ENCODE peak calls at places on chromosome 15, in eight cellular contexts. V is fibroblast of lung, F is neural progenitor cell, L is left ventricle myocardium inferior, N is SK-N-SH, P is brain microvascular endothelial cell, B is HFF-Myc, K is upper lobe of right lung. A is an unnamed sample.

GRCh38 chr15:29480278-29480677 is 210.7 kb upstream of the NSMCE3 start:
- DNase-seq in V (no peak), F (no peak), L (no peak), N (no peak), P (no peak), B (no peak), K (no peak), A (no peak)

GRCh38 chr15:63287109-63287508 is 9.7 kb downstream of the APH1B start:
- DNase-seq in V (peak), F (no peak), L (no peak), N (no peak), P (no peak), B (no peak), K (no peak), A (peak)

GRCh38 chr15:71651750-71652186 is 158.6 kb upstream of the NR2E3 start:
- DNase-seq in V (peak), F (peak), L (no peak), N (no peak), P (peak), B (peak), K (no peak), A (peak)

GRCh38 chr15:84023636-84024035 is 211.9 kb upstream of the GOLGA6L4 start:
- DNase-seq in V (peak), F (peak), L (no peak), N (peak), P (peak), B (peak), K (no peak), A (peak)

GRCh38 chr15:81941479-81941878 is 104.3 kb downstream of the MEX3B start:
- DNase-seq in V (no peak), F (peak), L (no peak), N (no peak), P (no peak), B (no peak), K (no peak), A (no peak)

GRCh38 chr15:84835661-84836384 is 18.7 kb downstream of the ALPK3 start:
- DNase-seq in V (no peak), F (no peak), L (no peak), N (no peak), P (no peak), B (no peak), K (no peak), A (no peak)

GRCh38 chr15:69304176-69304533 is 5.4 kb downstream of the PAQR5 start:
- DNase-seq in V (peak), F (no peak), L (no peak), N (no peak), P (peak), B (no peak), K (peak), A (peak)

GRCh38 chr15:86776120-86776519 is 696.4 kb downstream of the AGBL1 start:
- DNase-seq in V (no peak), F (no peak), L (no peak), N (no peak), P (no peak), B (no peak), K (no peak), A (no peak)

GRCh38 chr15:45710657-45711056 is 75.8 kb downstream of the SQOR start:
- DNase-seq in V (no peak), F (no peak), L (no peak), N (no peak), P (no peak), B (no peak), K (no peak), A (no peak)

GRCh38 chr15:29921130-29921601 is 98.9 kb upstream of the TJP1 start:
- DNase-seq in V (no peak), F (no peak), L (no peak), N (no peak), P (no peak), B (no peak), K (no peak), A (no peak)

GRCh38 chr15:70034596-70034995 is 63.1 kb downstream of the TLE3 start:
- DNase-seq in V (no peak), F (no peak), L (no peak), N (no peak), P (no peak), B (no peak), K (peak), A (no peak)

GRCh38 chr15:91841861-91842260 is 11.6 kb upstream of the SLCO3A1 start:
- DNase-seq in V (no peak), F (no peak), L (no peak), N (no peak), P (no peak), B (no peak), K (no peak), A (no peak)

GRCh38 chr15:59401810-59402569 is 29.3 kb upstream of the MYO1E start:
- DNase-seq in V (no peak), F (no peak), L (no peak), N (no peak), P (no peak), B (no peak), K (no peak), A (no peak)

GRCh38 chr15:63401714-63402497 is 20.3 kb upstream of the CA12 start:
- DNase-seq in V (no peak), F (no peak), L (no peak), N (no peak), P (no peak), B (no peak), K (no peak), A (no peak)

GRCh38 chr15:63135804-63136203 is 14.1 kb downstream of the LACTB start:
- DNase-seq in V (peak), F (no peak), L (no peak), N (no peak), P (peak), B (no peak), K (no peak), A (peak)

GRCh38 chr15:72782993-72783562 is 480 bp downstream of the ADPGK start:
- DNase-seq in V (peak), F (no peak), L (peak), N (no peak), P (no peak), B (no peak), K (no peak), A (peak)

GRCh38 chr15:76840830-76841460 is 64.2 kb downstream of the SCAPER start:
- DNase-seq in V (peak), F (peak), L (no peak), N (peak), P (peak), B (peak), K (no peak), A (peak)

GRCh38 chr15:82856397-82857170 is 47.2 kb downstream of the WHAMM start:
- DNase-seq in V (no peak), F (peak), L (no peak), N (no peak), P (no peak), B (no peak), K (no peak), A (no peak)

GRCh38 chr15:100350434-100351226 is 8.9 kb upstream of the ADAMTS17 start:
- DNase-seq in V (peak), F (no peak), L (no peak), N (no peak), P (peak), B (no peak), K (no peak), A (peak)

GRCh38 chr15:23514492-23514891 is 51.0 kb upstream of the MKRN3 start:
- DNase-seq in V (no peak), F (no peak), L (no peak), N (no peak), P (no peak), B (no peak), K (no peak), A (no peak)

GRCh38 chr15:29040367-29040745 is 154.6 kb downstream of the APBA2 start:
- DNase-seq in V (peak), F (peak), L (no peak), N (no peak), P (peak), B (no peak), K (peak), A (no peak)

GRCh38 chr15:58469432-58470353 is 37.9 kb downstream of the LIPC start:
- DNase-seq in V (peak), F (peak), L (no peak), N (no peak), P (peak), B (peak), K (no peak), A (peak)

GRCh38 chr15:68299436-68299835 is 21.9 kb downstream of the FEM1B start:
- DNase-seq in V (no peak), F (no peak), L (no peak), N (no peak), P (no peak), B (no peak), K (no peak), A (peak)

GRCh38 chr15:38260077-38260476 is 7.4 kb downstream of the SPRED1 start:
- DNase-seq in V (no peak), F (peak), L (no peak), N (no peak), P (peak), B (no peak), K (no peak), A (peak)

GRCh38 chr15:91291673-91292072 is 191.6 kb downstream of the SV2B start:
- DNase-seq in V (peak), F (peak), L (no peak), N (peak), P (no peak), B (no peak), K (no peak), A (peak)

GRCh38 chr15:58391088-58391487 is 40.7 kb upstream of the LIPC start:
- DNase-seq in V (no peak), F (no peak), L (no peak), N (no peak), P (no peak), B (no peak), K (no peak), A (no peak)

GRCh38 chr15:62809968-62810260 is 232.6 kb upstream of the TPM1 start:
- DNase-seq in V (no peak), F (no peak), L (no peak), N (no peak), P (no peak), B (no peak), K (no peak), A (no peak)

GRCh38 chr15:85494035-85494793 is 113.8 kb downstream of the AKAP13 start:
- DNase-seq in V (peak), F (peak), L (no peak), N (no peak), P (peak), B (peak), K (no peak), A (peak)

GRCh38 chr15:96340348-96340610 is 9.8 kb downstream of the NR2F2 start:
- DNase-seq in V (no peak), F (peak), L (no peak), N (no peak), P (no peak), B (no peak), K (no peak), A (no peak)

GRCh38 chr15:78072080-78072892 is 5.2 kb downstream of the TBC1D2B start:
- DNase-seq in V (peak), F (no peak), L (no peak), N (no peak), P (peak), B (peak), K (no peak), A (peak)

GRCh38 chr15:42215854-42216829 is 8.0 kb upstream of the VPS39 start:
- DNase-seq in V (peak), F (no peak), L (no peak), N (no peak), P (no peak), B (no peak), K (no peak), A (peak)

GRCh38 chr15:94306700-94307650 is 75.6 kb downstream of the MCTP2 start:
- DNase-seq in V (no peak), F (no peak), L (no peak), N (no peak), P (no peak), B (no peak), K (no peak), A (peak)

GRCh38 chr15:36691596-36691995 is 112.2 kb downstream of the CDIN1 start:
- DNase-seq in V (no peak), F (no peak), L (no peak), N (peak), P (no peak), B (no peak), K (no peak), A (no peak)

GRCh38 chr15:101646652-101647051 is 5.5 kb downstream of the TM2D3 start:
- DNase-seq in V (no peak), F (no peak), L (peak), N (no peak), P (no peak), B (no peak), K (no peak), A (no peak)

GRCh38 chr15:101050647-101051290 is 131.6 kb downstream of the LRRK1 start:
- DNase-seq in V (no peak), F (no peak), L (no peak), N (peak), P (no peak), B (no peak), K (peak), A (no peak)

GRCh38 chr15:69593981-69594966 is 141.7 kb downstream of the RPLP1 start:
- DNase-seq in V (peak), F (no peak), L (peak), N (no peak), P (peak), B (no peak), K (peak), A (peak)

GRCh38 chr15:68347392-68347791 is 69.8 kb downstream of the FEM1B start:
- DNase-seq in V (peak), F (no peak), L (no peak), N (no peak), P (peak), B (peak), K (no peak), A (peak)

GRCh38 chr15:27485265-27485664 is 514.3 kb downstream of the GABRG3 start:
- DNase-seq in V (no peak), F (no peak), L (no peak), N (no peak), P (no peak), B (no peak), K (no peak), A (no peak)
- TF ChIP-seq CTCF in V (no peak), F (peak), L (no peak), N (no peak), P (no peak), B (no peak), K (no peak), A (no peak)

DNA sequence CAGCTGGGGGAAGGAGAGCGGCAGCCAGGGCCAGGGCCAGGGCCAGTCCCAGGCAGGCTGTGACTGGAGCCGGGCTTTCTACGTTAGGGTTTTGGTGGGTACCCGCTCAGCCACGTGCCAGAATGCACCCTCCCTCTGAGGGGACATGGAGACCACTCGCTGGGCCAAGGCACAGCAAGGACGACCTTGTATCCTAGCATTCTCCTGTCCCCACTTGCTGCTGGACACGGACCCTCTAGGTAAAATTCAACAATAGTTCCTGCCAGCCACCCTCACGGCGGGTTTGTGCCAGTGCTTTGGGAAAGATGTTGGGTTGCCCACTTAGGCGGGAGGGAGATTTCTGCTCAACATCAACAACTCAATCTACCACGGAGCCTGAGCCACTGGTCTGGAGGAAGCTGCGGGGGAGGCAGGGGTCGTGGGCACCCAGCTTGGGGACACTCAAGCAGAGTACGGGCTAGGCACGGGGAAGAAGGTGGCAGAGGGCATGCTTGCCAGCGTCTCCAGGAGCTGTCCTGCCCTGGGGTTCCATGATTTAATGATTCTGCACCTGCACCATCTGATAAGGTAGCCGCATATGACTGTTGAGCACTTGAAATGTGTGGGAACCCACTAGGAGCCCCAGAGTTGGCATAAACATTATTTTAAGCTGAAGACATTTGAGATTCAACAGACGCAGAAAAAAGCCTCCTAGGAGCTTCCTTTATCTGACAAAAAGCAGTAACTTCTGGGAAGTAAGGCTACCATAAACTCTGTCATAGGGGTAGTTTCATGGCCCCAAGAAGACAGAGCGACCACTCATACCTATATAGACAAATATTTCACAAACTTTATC is 22.5 kb upstream of the C15orf39 start:
- DNase-seq in V (no peak), F (no peak), L (no peak), N (no peak), P (no peak), B (no peak), K (no peak), A (no peak)
- H3K4me3 ChIP-seq in V (no peak), F (peak), L (peak), N (no peak), P (no peak), B (no peak), K (peak), A (no peak)

DNA sequence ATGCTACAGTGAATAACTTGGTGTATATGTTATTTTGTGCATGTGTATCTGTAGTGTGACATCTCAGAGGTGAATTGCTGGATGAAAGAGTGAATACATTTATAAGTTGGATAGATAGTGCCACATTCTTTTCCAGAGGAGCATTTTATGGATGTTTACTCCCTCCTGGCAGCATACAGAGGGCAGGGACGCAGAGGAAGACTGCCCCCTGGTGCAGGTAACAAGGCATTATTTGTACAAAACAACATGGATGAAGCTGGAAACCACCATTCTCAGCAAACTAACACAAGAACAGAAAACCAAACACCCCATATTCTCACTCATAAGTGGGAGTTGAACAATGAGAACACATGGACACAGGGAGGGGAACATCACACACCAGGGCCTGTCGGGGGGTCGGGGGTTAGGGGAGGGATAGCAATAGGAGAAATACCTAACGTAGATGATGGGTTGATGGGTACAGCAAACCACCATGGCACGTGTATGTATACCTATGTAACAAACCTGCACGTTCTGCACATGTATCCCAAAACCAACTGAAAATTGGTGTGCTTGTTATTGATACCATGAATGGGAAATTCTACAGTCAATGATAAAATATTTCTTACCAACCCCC is 57.9 kb upstream of the CTXND1 start:
- DNase-seq in V (peak), F (peak), L (no peak), N (peak), P (no peak), B (no peak), K (no peak), A (peak)
- TF ChIP-seq CTCF in V (peak), F (peak), L (peak), N (peak), P (peak), B (peak), K (peak), A (peak)

DNA sequence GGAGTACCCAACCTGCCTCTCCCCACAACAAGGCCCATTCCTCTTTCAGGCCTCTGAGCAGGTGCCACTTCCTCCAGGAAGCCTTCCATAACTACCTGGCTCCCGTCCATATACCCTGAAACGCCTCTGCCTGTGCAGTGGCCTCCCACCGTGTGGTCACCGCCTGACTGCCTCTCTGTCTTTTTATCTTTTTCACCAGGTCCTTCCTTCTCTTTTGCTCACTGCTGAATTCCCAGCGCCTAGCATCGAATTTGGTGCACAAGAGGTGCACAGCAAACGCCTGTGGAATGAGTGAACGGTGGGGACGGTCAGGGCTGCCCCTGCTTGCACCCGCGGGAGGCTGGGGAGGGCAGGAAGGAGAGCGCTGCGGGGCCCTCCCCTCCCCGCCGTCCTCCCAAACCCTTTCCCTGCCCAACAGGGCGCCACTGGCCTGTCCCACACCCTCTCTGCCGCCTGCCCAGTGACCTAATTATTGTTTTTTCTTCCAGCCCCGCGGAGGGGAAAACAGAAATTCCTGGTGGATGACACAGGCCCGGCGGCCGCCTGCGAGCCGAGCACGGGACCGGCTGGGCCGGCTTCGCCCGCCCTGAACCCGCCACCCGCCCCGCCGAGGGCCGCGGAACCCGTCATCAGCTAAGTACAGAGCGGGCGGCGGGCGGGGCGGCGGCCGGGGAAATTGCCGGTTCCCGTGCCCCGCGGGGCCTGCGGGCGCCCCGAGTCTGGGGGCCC is 140.1 kb downstream of the SMAD6 start:
- DNase-seq in V (peak), F (peak), L (peak), N (peak), P (peak), B (no peak), K (peak), A (peak)
- H3K4me3 ChIP-seq in V (peak), F (peak), L (peak), N (peak), P (peak), B (peak), K (peak), A (peak)

GRCh38 chr15:31010036-31010435 is 18.6 kb upstream of the MTMR10 start:
- DNase-seq in V (no peak), F (no peak), L (no peak), N (no peak), P (no peak), B (no peak), K (no peak), A (no peak)
- TF ChIP-seq CTCF in V (no peak), F (no peak), L (no peak), N (no peak), P (no peak), B (no peak), K (no peak), A (no peak)

GRCh38 chr15:90192961-90193786 is 8.0 kb upstream of the SEMA4B start:
- DNase-seq in V (peak), F (no peak), L (no peak), N (no peak), P (no peak), B (no peak), K (no peak), A (no peak)
- H3K4me3 ChIP-seq in V (no peak), F (no peak), L (no peak), N (no peak), P (no peak), B (no peak), K (no peak), A (no peak)

A was measured in cardiac fibroblast.